ENCODE peak calls at places on chromosomes 7 and 10, in six cellular contexts. E is gastrocnemius medialis; O is activated T-cell treated with anti-CD3 and anti-CD28 coated beads, Interleukin-2, amount 50 U/mL, for 72 hours; U is Right ventricle myocardium superior; Q is spleen; A is right lobe of liver. G is an unnamed sample.

GRCh38 chr7:112067609-112068540 is 138.3 kb downstream of the DOCK4 start:
- DNase-seq in A (no peak), E (no peak), Q (no peak), U (no peak), O (no peak), G (no peak)

GRCh38 chr10:43872644-43873043 is 224.0 kb upstream of the ZNF32 start:
- DNase-seq in U (no peak), E (no peak), Q (no peak), A (no peak), O (no peak), G (no peak)

GRCh38 chr10:7315906-7316305 is 94.9 kb downstream of the SFMBT2 start:
- DNase-seq in Q (no peak), A (no peak), O (no peak), E (no peak), U (no peak), G (no peak)

GRCh38 chr10:88028654-88029053 is 165.2 kb downstream of the PTEN start:
- DNase-seq in O (no peak), E (no peak), U (no peak), A (no peak), Q (no peak), G (no peak)

GRCh38 chr7:110724811-110725210 is 366.1 kb upstream of the LRRN3 start:
- DNase-seq in O (no peak), Q (no peak), A (no peak), E (no peak), U (no peak), G (no peak)

GRCh38 chr10:17607603-17608332 is 9.4 kb downstream of the HACD1 start:
- DNase-seq in O (peak), A (no peak), Q (no peak), E (no peak), U (no peak), G (no peak)

GRCh38 chr10:42936580-42936979 is 140.3 kb upstream of the RET start:
- DNase-seq in Q (peak), O (no peak), A (no peak), U (no peak), E (no peak), G (no peak)

GRCh38 chr10:17214991-17215781 is 12.9 kb upstream of the VIM start:
- DNase-seq in Q (no peak), E (no peak), O (no peak), U (no peak), A (no peak), G (no peak)

GRCh38 chr10:16690417-16690816 is 126.8 kb downstream of the RSU1 start:
- DNase-seq in U (no peak), O (no peak), A (no peak), E (no peak), Q (no peak), G (no peak)

GRCh38 chr7:33422825-33423645 is 293.7 kb downstream of the BBS9 start:
- DNase-seq in A (no peak), Q (no peak), U (no peak), E (no peak), O (no peak), G (no peak)

GRCh38 chr10:6226216-6226615 is 23.5 kb downstream of the PFKFB3 start:
- DNase-seq in Q (no peak), A (no peak), U (no peak), O (no peak), E (no peak), G (no peak)

GRCh38 chr7:36894190-36894589 is 169.9 kb upstream of the AOAH start:
- DNase-seq in O (no peak), U (no peak), E (no peak), Q (no peak), A (no peak), G (no peak)

GRCh38 chr7:31852438-31852837 is 165.4 kb downstream of the PPP1R17 start:
- DNase-seq in U (no peak), O (no peak), A (no peak), Q (no peak), E (no peak), G (no peak)

GRCh38 chr10:11823122-11823988 is at the start of gene PROSER2:
- DNase-seq in Q (peak), A (peak), U (peak), O (peak), E (no peak), G (peak)

GRCh38 chr10:72340510-72340895 is 14.2 kb downstream of the DNAJB12 start:
- DNase-seq in A (peak), Q (peak), O (peak), E (peak), U (peak), G (no peak)

GRCh38 chr7:133770863-133771492 is 356.2 kb upstream of the LRGUK start:
- DNase-seq in Q (no peak), E (no peak), O (no peak), A (no peak), U (no peak), G (no peak)

GRCh38 chr10:115402690-115403089 is 309.5 kb downstream of the ATRNL1 start:
- DNase-seq in Q (no peak), E (no peak), U (no peak), A (no peak), O (no peak), G (no peak)

GRCh38 chr10:112716924-112717348 is 233.1 kb upstream of the TCF7L2 start:
- DNase-seq in E (no peak), O (no peak), A (peak), Q (no peak), U (no peak), G (no peak)

GRCh38 chr7:127317447-127317961 is 64.8 kb upstream of the GRM8 start:
- DNase-seq in A (no peak), U (no peak), E (no peak), Q (no peak), O (no peak), G (no peak)

GRCh38 chr10:90695915-90696676 is 161.7 kb downstream of the HTR7 start:
- DNase-seq in U (no peak), A (no peak), E (no peak), O (no peak), Q (no peak), G (no peak)

GRCh38 chr7:128869944-128870285 is 7.3 kb downstream of the ATP6V1F start:
- DNase-seq in Q (no peak), O (peak), A (peak), E (peak), U (peak), G (peak)

GRCh38 chr10:44046605-44047004 is 338.3 kb downstream of the CXCL12 start:
- DNase-seq in E (no peak), Q (no peak), A (no peak), U (no peak), O (no peak), G (no peak)

GRCh38 chr10:72274730-72275350 is 1.1 kb downstream of the DDIT4 start:
- DNase-seq in U (peak), Q (peak), E (peak), A (peak), O (peak), G (peak)

GRCh38 chr7:24125765-24126164 is 158.2 kb upstream of the NPY start:
- DNase-seq in A (no peak), Q (no peak), O (no peak), U (no peak), E (no peak), G (no peak)

GRCh38 chr7:142356166-142356565 is 98.3 kb upstream of the PRSS58 start:
- DNase-seq in A (no peak), Q (no peak), O (no peak), U (no peak), E (no peak), G (no peak)